ENCODE peak calls at places on chromosomes 5 and 9, in six cellular contexts. H is prostate gland, D is heart right ventricle, S is H9, A is AG04450, B is pancreas. F is an unnamed sample. For H3K9me3, the result is how much of the 10 kb centered on the place peaks cover.

GRCh38 chr9:4742246-4742645 is 1.2 kb upstream of the AK3 start:
- DNase-seq in H (no peak), D (no peak), S (no peak), A (no peak), B (no peak), F (no peak)

GRCh38 chr5:131536211-131536826 is 98.7 kb downstream of the RAPGEF6 start:
- DNase-seq in H (no peak), D (no peak), S (no peak), A (no peak), B (no peak), F (no peak)

GRCh38 chr9:626591-626990 is 214.9 kb upstream of the DMRT1 start:
- DNase-seq in H (no peak), D (no peak), S (no peak), A (no peak), B (no peak), F (no peak)

GRCh38 chr9:20044686-20045085 is 255.8 kb upstream of the SLC24A2 start:
- DNase-seq in H (no peak), D (no peak), S (no peak), A (no peak), B (no peak), F (no peak)

GRCh38 chr5:119742311-119742710 is 113.0 kb downstream of the FAM170A start:
- DNase-seq in H (no peak), D (no peak), S (no peak), A (no peak), B (no peak), F (no peak)

GRCh38 chr5:43041669-43042175 is 1.6 kb upstream of the ANXA2R start:
- DNase-seq in H (peak), D (no peak), S (no peak), A (peak), B (peak), F (no peak)

GRCh38 chr5:18366234-18366633 is 732.0 kb downstream of the TAF11L14 start:
- DNase-seq in H (no peak), D (no peak), S (no peak), A (no peak), B (no peak), F (no peak)

GRCh38 chr5:172554562-172554961 is 86.5 kb upstream of the NEURL1B start:
- DNase-seq in H (no peak), D (peak), S (no peak), A (no peak), B (no peak), F (no peak)

GRCh38 chr9:98775831-98776441 is 20.4 kb downstream of the ANKS6 start:
- DNase-seq in H (no peak), D (no peak), S (peak), A (peak), B (no peak), F (no peak)

GRCh38 chr9:104494808-104495207 is 9.3 kb upstream of the OR13F1 start:
- DNase-seq in H (no peak), D (no peak), S (no peak), A (no peak), B (no peak), F (no peak)

GRCh38 chr9:69919461-69920061 is 98.9 kb downstream of the CFAP95 start:
- DNase-seq in H (no peak), D (no peak), S (no peak), A (peak), B (no peak), F (no peak)

GRCh38 chr9:125538092-125538473 is 168.9 kb downstream of the MAPKAP1 start:
- DNase-seq in H (peak), D (no peak), S (no peak), A (peak), B (no peak), F (no peak)

GRCh38 chr5:97820138-97820537 is 637.1 kb upstream of the RIOK2 start:
- DNase-seq in H (no peak), D (no peak), S (no peak), A (no peak), B (no peak), F (no peak)

GRCh38 chr5:150573867-150574817 is 66.2 kb downstream of the NDST1 start:
- DNase-seq in H (no peak), D (no peak), S (no peak), A (no peak), B (no peak), F (no peak)

GRCh38 chr5:113202904-113203716 is 226.5 kb downstream of the DCP2 start:
- DNase-seq in H (peak), D (peak), S (peak), A (no peak), B (peak), F (no peak)

GRCh38 chr5:73454379-73455036 is 5.9 kb upstream of the FOXD1 start:
- DNase-seq in H (no peak), D (no peak), S (peak), A (no peak), B (no peak), F (peak)

GRCh38 chr9:4890242-4890641 is 94.8 kb upstream of the JAK2 start:
- DNase-seq in H (no peak), D (no peak), S (no peak), A (no peak), B (no peak), F (no peak)

GRCh38 chr9:38414040-38414723 is 10.1 kb downstream of the IGFBPL1 start:
- DNase-seq in H (no peak), D (no peak), S (no peak), A (no peak), B (no peak), F (no peak)

GRCh38 chr5:135223891-135224625 is 175.0 kb downstream of the MACROH2A1 start:
- DNase-seq in H (no peak), D (no peak), S (no peak), A (no peak), B (no peak), F (no peak)

GRCh38 chr9:87503970-87504369 is 6.3 kb downstream of the DAPK1 start:
- DNase-seq in H (no peak), D (no peak), S (no peak), A (no peak), B (no peak), F (no peak)

GRCh38 chr5:178895615-178896571 is at the start of gene ZFP2:
- DNase-seq in H (peak), D (peak), S (peak), A (no peak), B (peak), F (peak)

DNA sequence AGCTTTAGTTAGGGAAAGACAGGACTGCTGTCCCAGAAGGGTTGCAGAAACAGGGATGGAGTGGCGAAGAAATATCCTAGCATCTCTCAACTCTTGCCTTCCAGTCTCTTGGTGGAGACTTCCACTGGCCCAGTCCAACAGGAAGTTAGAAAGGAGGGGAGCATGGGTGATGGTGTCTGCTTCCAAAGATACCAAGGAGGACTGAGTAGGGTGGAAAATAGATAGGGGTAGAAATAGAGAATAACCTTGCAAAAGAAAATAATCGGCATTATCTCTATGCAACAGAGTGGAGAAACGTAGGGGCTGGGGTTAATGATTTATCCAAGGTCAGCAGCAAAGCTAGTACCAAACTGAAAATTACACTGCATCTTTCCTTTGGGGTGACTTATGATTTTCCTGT is 242.3 kb downstream of the PSAT1 start:
- DNase-seq in H (no peak), D (no peak), S (no peak), A (no peak), B (no peak), F (no peak)
- H3K27ac ChIP-seq in H (no peak), D (no peak), S (no peak), A (no peak), B (no peak), F (no peak)

GRCh38 chr5:66242050-66242449 is 98.0 kb downstream of the SREK1 start:
- DNase-seq in H (no peak), D (no peak), S (no peak), A (no peak), B (no peak), F (no peak)

GRCh38 chr5:66238435-66238834 is 94.3 kb downstream of the SREK1 start:
- DNase-seq in H (no peak), D (no peak), S (no peak), A (no peak), B (no peak), F (no peak)

GRCh38 chr5:66241136-66241825 is 97.2 kb downstream of the SREK1 start:
- DNase-seq in H (no peak), D (no peak), S (no peak), A (no peak), B (no peak), F (no peak)

GRCh38 chr5:66234241-66234640 is 90.1 kb downstream of the SREK1 start:
- DNase-seq in H (no peak), D (no peak), S (no peak), A (no peak), B (no peak), F (no peak)

DNA sequence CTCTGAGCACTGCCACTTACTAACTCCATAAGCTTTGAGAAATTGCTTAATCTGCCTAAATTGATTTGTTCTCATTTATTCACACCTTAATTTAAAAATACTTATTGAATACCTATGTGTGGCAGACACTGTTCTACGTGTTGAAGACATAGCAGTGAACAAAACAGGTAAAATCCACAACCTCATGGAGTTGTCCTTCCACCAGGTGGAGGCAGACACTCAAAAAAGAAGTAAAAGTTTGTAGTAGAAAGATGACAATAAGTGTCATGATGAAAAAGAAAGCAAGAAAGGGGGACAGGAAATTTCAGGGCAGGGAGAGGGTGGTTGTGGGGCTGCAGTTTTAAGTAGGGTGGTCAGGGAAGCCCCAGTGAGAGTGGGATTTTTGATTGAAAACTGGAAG is 94.9 kb downstream of the SREK1 start:
- DNase-seq in H (no peak), D (no peak), S (no peak), A (no peak), B (no peak), F (no peak)
- TF ChIP-seq CTCF in H (no peak), D (peak), S (peak), A (peak), B (no peak), F (no peak)

GRCh38 chr5:1041225-1042186 is 32.9 kb downstream of the NKD2 start:
- DNase-seq in H (no peak), D (no peak), S (no peak), A (no peak), B (no peak), F (no peak)
- H3K9me3 ChIP-seq in H (under half), D (under half), S (under half), A (half or more), B (under half), F (under half)

DNA sequence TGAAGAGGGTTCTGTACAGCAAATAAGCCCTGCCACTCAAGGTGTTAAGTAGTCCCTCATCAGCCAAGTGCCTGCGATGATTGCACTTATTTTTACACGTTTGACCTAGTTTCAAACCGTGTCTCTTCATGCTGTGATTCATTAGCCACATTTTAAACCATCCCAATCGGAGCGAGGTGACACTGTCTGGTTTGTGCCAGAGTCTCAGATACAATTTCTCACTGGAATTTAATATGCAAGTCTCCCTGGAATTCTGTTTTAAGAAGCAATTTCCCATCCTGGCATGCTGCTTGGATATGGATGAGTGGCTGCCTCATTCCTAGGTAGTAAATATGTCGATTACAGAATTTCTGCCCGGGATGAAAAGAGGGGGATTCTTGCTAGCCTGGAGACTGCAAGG is 1.6 kb downstream of the INSYN2B start:
- DNase-seq in H (no peak), D (no peak), S (no peak), A (no peak), B (no peak), F (no peak)
- H3K27ac ChIP-seq in H (no peak), D (no peak), S (no peak), A (no peak), B (no peak), F (no peak)

DNA sequence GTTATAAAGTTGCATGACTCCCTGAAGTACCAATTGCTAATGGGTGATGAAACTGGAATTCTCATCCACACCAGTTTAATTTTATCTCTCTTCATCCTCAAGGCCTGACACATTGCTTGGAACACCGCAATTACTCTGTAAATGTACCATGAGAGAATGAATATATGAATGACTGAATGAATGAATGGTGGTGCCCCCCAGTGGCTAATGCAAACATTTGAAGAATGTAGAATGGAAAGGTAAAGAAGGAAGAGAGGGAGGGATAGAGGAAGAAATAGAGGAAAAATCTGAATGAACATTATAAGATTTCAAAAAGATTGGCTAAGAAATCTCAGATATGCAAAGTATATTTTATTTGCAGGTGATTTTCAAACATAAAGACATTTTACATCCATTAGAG is 13.1 kb downstream of the PAPPA start:
- DNase-seq in H (no peak), D (no peak), S (no peak), A (no peak), B (no peak), F (no peak)
- TF ChIP-seq CTCF in H (no peak), D (peak), S (peak), A (peak), B (no peak), F (no peak)

DNA sequence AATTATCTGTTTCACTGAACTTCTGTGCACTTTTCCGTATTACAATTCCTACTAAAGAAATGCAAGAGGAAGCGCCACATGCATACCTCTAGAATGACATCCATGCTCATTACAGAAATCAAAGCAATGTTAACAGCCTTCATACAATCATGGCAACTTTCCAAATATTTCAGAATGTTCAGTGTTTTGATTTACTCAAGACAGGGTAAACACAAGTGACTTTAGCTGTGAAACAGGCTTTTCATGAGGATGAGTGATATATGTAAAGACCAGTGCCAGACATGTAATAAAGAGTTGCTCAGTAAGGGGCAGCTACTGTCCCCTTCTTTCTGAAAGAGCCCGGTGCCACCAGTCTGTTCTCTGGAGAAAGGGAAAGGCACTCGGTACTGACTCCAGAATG is 4.7 kb downstream of the BOD1 start:
- DNase-seq in H (no peak), D (no peak), S (no peak), A (no peak), B (no peak), F (no peak)
- H3K9me3 ChIP-seq in H (under half), D (under half), S (under half), A (under half), B (under half), F (under half)

GRCh38 chr9:137130176-137130755 is 8.7 kb upstream of the GRIN1 start:
- DNase-seq in H (no peak), D (no peak), S (peak), A (no peak), B (no peak), F (no peak)
- H3K27ac ChIP-seq in H (peak), D (no peak), S (no peak), A (no peak), B (peak), F (peak)

GRCh38 chr9:134656334-134657034 is 14.9 kb downstream of the COL5A1 start:
- DNase-seq in H (no peak), D (no peak), S (no peak), A (no peak), B (no peak), F (no peak)
- TF ChIP-seq CTCF in H (no peak), D (no peak), S (no peak), A (peak), B (no peak), F (no peak)

GRCh38 chr9:79924836-79925235 is 353.1 kb downstream of the TLE4 start:
- DNase-seq in H (no peak), D (no peak), S (no peak), A (no peak), B (no peak), F (no peak)

GRCh38 chr9:79929285-79929684 is 357.5 kb downstream of the TLE4 start:
- DNase-seq in H (no peak), D (no peak), S (no peak), A (no peak), B (no peak), F (no peak)

DNA sequence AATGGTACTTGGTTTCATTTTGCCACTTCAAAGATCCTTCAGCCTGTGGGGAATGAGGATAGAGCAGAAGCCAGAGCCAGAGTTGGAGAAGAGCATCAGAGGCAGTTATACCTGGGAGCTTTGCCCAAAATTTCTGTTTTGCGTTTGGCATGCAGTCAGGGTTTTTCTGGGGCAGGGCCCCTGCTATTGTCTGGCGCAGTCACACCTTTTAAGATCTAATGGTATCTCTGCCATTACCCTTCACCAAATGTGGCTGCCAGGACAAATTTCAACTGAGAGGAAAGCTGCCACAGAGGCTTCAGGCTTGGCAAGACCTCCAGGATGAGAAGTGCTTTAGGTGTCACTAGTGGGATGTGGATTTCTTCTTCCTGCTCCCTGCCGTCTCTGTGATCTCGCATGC is 356.9 kb downstream of the TLE4 start:
- DNase-seq in H (no peak), D (no peak), S (no peak), A (no peak), B (no peak), F (no peak)
- H3K9me3 ChIP-seq in H (under half), D (under half), S (under half), A (under half), B (under half), F (under half)

DNA sequence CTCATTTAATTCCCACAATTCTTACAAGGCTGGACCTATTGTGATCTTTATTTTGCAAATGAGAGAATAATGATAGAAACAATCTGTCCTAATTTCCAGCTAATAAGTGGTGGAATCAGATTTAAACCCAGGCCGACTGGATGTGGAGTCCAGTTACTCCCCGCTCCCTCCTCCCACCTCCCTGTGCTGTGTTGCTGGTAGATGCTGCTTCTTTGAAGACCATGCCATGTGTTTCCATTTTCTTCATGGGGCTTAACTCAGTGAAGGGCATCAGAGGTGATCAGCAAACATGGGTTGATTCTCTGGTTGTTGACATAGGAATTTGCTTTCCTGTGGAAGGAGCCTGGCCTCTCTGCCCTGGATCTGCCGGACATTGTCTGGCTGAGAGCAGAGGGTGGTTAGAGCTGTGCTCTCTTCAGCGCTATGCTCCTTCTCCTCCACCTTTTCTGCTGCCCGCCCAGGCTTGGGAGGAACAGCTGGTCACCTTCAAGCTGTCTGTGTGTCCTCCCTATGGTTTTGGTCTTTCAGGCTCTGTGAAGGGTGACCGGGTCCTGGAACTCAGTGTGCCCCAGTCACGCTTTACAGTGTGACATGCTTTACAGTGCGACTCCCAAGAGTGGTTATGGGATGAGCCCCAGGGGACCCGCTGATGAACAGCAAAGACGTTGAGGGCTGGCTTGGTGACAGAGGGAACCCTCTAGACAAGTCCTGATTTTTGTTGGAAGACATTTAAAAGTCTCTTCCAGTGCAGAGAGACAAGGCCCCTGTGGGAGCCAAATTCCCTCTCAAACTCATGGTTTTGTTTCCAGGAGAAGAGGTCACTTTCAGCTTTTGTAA is 68.4 kb upstream of the RPS23 start:
- DNase-seq in H (no peak), D (peak), S (no peak), A (no peak), B (no peak), F (no peak)
- H3K27ac ChIP-seq in H (no peak), D (no peak), S (no peak), A (peak), B (no peak), F (no peak)